ENCODE peak calls at places on chromosomes 4 and X, in seven cellular contexts. One of them, this sample, is unnamed.

GRCh38 chr4:2174061-2174460 is 67.9 kb downstream of the HAUS3 start:
- DNase-seq in NCI-H2081: no peak
- DNase-seq in activated CD4-positive, alpha-beta memory T cell treated with anti-CD3 and anti-CD28 coated beads, Interleukin-2, amount 10 ng/mL, durations not matched to agents 7 days and 5 days: no peak
- DNase-seq in central memory CD4-positive, alpha-beta T cell: no peak
- DNase-seq in body of pancreas: no peak
- DNase-seq in DMS53: no peak
- DNase-seq in heart left ventricle: no peak
- DNase-seq in this sample: peak

GRCh38 chr4:108635070-108635655 is 14.8 kb downstream of the RPL34 start:
- DNase-seq in NCI-H2081: no peak
- DNase-seq in activated CD4-positive, alpha-beta memory T cell treated with anti-CD3 and anti-CD28 coated beads, Interleukin-2, amount 10 ng/mL, durations not matched to agents 7 days and 5 days: no peak
- DNase-seq in body of pancreas: no peak
- DNase-seq in central memory CD4-positive, alpha-beta T cell: no peak
- DNase-seq in DMS53: no peak
- DNase-seq in heart left ventricle: no peak
- DNase-seq in this sample: no peak

GRCh38 chr4:74734995-74735394 is 59.3 kb downstream of the BTC start:
- DNase-seq in central memory CD4-positive, alpha-beta T cell: no peak
- DNase-seq in body of pancreas: no peak
- DNase-seq in NCI-H2081: no peak
- DNase-seq in heart left ventricle: no peak
- DNase-seq in DMS53: no peak
- DNase-seq in activated CD4-positive, alpha-beta memory T cell treated with anti-CD3 and anti-CD28 coated beads, Interleukin-2, amount 10 ng/mL, durations not matched to agents 7 days and 5 days: no peak
- DNase-seq in this sample: no peak

GRCh38 chr4:87465739-87466366 is 43.5 kb downstream of the NUDT9 start:
- DNase-seq in activated CD4-positive, alpha-beta memory T cell treated with anti-CD3 and anti-CD28 coated beads, Interleukin-2, amount 10 ng/mL, durations not matched to agents 7 days and 5 days: no peak
- DNase-seq in heart left ventricle: no peak
- DNase-seq in NCI-H2081: peak
- DNase-seq in DMS53: peak
- DNase-seq in central memory CD4-positive, alpha-beta T cell: peak
- DNase-seq in body of pancreas: no peak
- DNase-seq in this sample: peak

GRCh38 chrX:47556045-47556623 is 4.9 kb upstream of the ARAF start:
- DNase-seq in heart left ventricle: peak
- DNase-seq in body of pancreas: peak
- DNase-seq in NCI-H2081: peak
- DNase-seq in activated CD4-positive, alpha-beta memory T cell treated with anti-CD3 and anti-CD28 coated beads, Interleukin-2, amount 10 ng/mL, durations not matched to agents 7 days and 5 days: peak
- DNase-seq in central memory CD4-positive, alpha-beta T cell: peak
- DNase-seq in DMS53: peak
- DNase-seq in this sample: no peak

GRCh38 chr4:113248320-113248719 is 198.9 kb downstream of the ANK2 start:
- DNase-seq in DMS53: peak
- DNase-seq in NCI-H2081: peak
- DNase-seq in activated CD4-positive, alpha-beta memory T cell treated with anti-CD3 and anti-CD28 coated beads, Interleukin-2, amount 10 ng/mL, durations not matched to agents 7 days and 5 days: no peak
- DNase-seq in heart left ventricle: no peak
- DNase-seq in body of pancreas: no peak
- DNase-seq in central memory CD4-positive, alpha-beta T cell: no peak
- DNase-seq in this sample: peak

GRCh38 chr4:10267066-10267465 is 150.5 kb upstream of the WDR1 start:
- DNase-seq in central memory CD4-positive, alpha-beta T cell: no peak
- DNase-seq in activated CD4-positive, alpha-beta memory T cell treated with anti-CD3 and anti-CD28 coated beads, Interleukin-2, amount 10 ng/mL, durations not matched to agents 7 days and 5 days: no peak
- DNase-seq in NCI-H2081: no peak
- DNase-seq in heart left ventricle: no peak
- DNase-seq in body of pancreas: no peak
- DNase-seq in DMS53: peak
- DNase-seq in this sample: no peak

GRCh38 chr4:16120720-16121119 is 36.9 kb upstream of the PROM1 start:
- DNase-seq in body of pancreas: no peak
- DNase-seq in DMS53: peak
- DNase-seq in central memory CD4-positive, alpha-beta T cell: no peak
- DNase-seq in NCI-H2081: no peak
- DNase-seq in heart left ventricle: no peak
- DNase-seq in activated CD4-positive, alpha-beta memory T cell treated with anti-CD3 and anti-CD28 coated beads, Interleukin-2, amount 10 ng/mL, durations not matched to agents 7 days and 5 days: no peak
- DNase-seq in this sample: no peak

GRCh38 chr4:8155048-8155447 is 3.6 kb downstream of the ABLIM2 start:
- DNase-seq in DMS53: no peak
- DNase-seq in central memory CD4-positive, alpha-beta T cell: no peak
- DNase-seq in body of pancreas: no peak
- DNase-seq in activated CD4-positive, alpha-beta memory T cell treated with anti-CD3 and anti-CD28 coated beads, Interleukin-2, amount 10 ng/mL, durations not matched to agents 7 days and 5 days: no peak
- DNase-seq in heart left ventricle: peak
- DNase-seq in NCI-H2081: no peak
- DNase-seq in this sample: no peak

GRCh38 chr4:52718123-52718522 is 33.1 kb downstream of the ERVMER34-1 start:
- DNase-seq in DMS53: peak
- DNase-seq in heart left ventricle: no peak
- DNase-seq in central memory CD4-positive, alpha-beta T cell: no peak
- DNase-seq in body of pancreas: no peak
- DNase-seq in NCI-H2081: no peak
- DNase-seq in activated CD4-positive, alpha-beta memory T cell treated with anti-CD3 and anti-CD28 coated beads, Interleukin-2, amount 10 ng/mL, durations not matched to agents 7 days and 5 days: no peak
- DNase-seq in this sample: no peak

GRCh38 chrX:154098551-154098950 is 1.0 kb upstream of the MECP2 start:
- DNase-seq in NCI-H2081: no peak
- DNase-seq in activated CD4-positive, alpha-beta memory T cell treated with anti-CD3 and anti-CD28 coated beads, Interleukin-2, amount 10 ng/mL, durations not matched to agents 7 days and 5 days: no peak
- DNase-seq in body of pancreas: peak
- DNase-seq in heart left ventricle: no peak
- DNase-seq in central memory CD4-positive, alpha-beta T cell: no peak
- DNase-seq in DMS53: no peak
- DNase-seq in this sample: no peak

GRCh38 chrX:16946971-16947562 is 609 bp downstream of the REPS2 start:
- DNase-seq in NCI-H2081: no peak
- DNase-seq in activated CD4-positive, alpha-beta memory T cell treated with anti-CD3 and anti-CD28 coated beads, Interleukin-2, amount 10 ng/mL, durations not matched to agents 7 days and 5 days: no peak
- DNase-seq in central memory CD4-positive, alpha-beta T cell: no peak
- DNase-seq in DMS53: peak
- DNase-seq in body of pancreas: peak
- DNase-seq in heart left ventricle: peak
- DNase-seq in this sample: peak

GRCh38 chr4:41009411-41009810 is 204.9 kb downstream of the APBB2 start:
- DNase-seq in NCI-H2081: peak
- DNase-seq in activated CD4-positive, alpha-beta memory T cell treated with anti-CD3 and anti-CD28 coated beads, Interleukin-2, amount 10 ng/mL, durations not matched to agents 7 days and 5 days: no peak
- DNase-seq in heart left ventricle: no peak
- DNase-seq in body of pancreas: no peak
- DNase-seq in central memory CD4-positive, alpha-beta T cell: no peak
- DNase-seq in DMS53: peak
- DNase-seq in this sample: no peak

This sample was measured in NCI-H526.